ENCODE peak calls at places on chromosome 12, in six cellular contexts. One of them, this sample, is unnamed.

GRCh38 chr12:101925935-101926334 is 48.6 kb downstream of the DRAM1 start:
- DNase-seq in GM10248: no peak
- DNase-seq in lower leg skin: no peak
- DNase-seq in heart left ventricle: no peak
- DNase-seq in progenitor cell of endocrine pancreas: no peak
- DNase-seq in pancreas: no peak
- DNase-seq in this sample: no peak

GRCh38 chr12:109462868-109463692 is 14.0 kb downstream of the KCTD10 start:
- DNase-seq in GM10248: no peak
- DNase-seq in lower leg skin: peak
- DNase-seq in heart left ventricle: peak
- DNase-seq in progenitor cell of endocrine pancreas: no peak
- DNase-seq in pancreas: peak
- DNase-seq in this sample: no peak

GRCh38 chr12:124347805-124348658 is 53.1 kb downstream of the RFLNA start:
- DNase-seq in GM10248: no peak
- DNase-seq in lower leg skin: peak
- DNase-seq in heart left ventricle: no peak
- DNase-seq in progenitor cell of endocrine pancreas: no peak
- DNase-seq in pancreas: peak
- DNase-seq in this sample: no peak

GRCh38 chr12:113260127-113260526 is 38.9 kb downstream of the TPCN1 start:
- DNase-seq in GM10248: no peak
- DNase-seq in lower leg skin: no peak
- DNase-seq in heart left ventricle: no peak
- DNase-seq in progenitor cell of endocrine pancreas: no peak
- DNase-seq in pancreas: no peak
- DNase-seq in this sample: no peak

GRCh38 chr12:98645572-98646067 is 530 bp downstream of the APAF1 start:
- DNase-seq in GM10248: peak
- DNase-seq in lower leg skin: peak
- DNase-seq in heart left ventricle: peak
- DNase-seq in progenitor cell of endocrine pancreas: no peak
- DNase-seq in pancreas: no peak
- DNase-seq in this sample: no peak

GRCh38 chr12:28415755-28416154 is 225.5 kb downstream of the CCDC91 start:
- DNase-seq in GM10248: no peak
- DNase-seq in lower leg skin: no peak
- DNase-seq in heart left ventricle: no peak
- DNase-seq in progenitor cell of endocrine pancreas: no peak
- DNase-seq in pancreas: no peak
- DNase-seq in this sample: no peak

GRCh38 chr12:99267038-99267437 is 380.5 kb upstream of the GARIN6 start:
- DNase-seq in GM10248: no peak
- DNase-seq in lower leg skin: no peak
- DNase-seq in heart left ventricle: no peak
- DNase-seq in progenitor cell of endocrine pancreas: no peak
- DNase-seq in pancreas: no peak
- DNase-seq in this sample: no peak

GRCh38 chr12:94336201-94336915 is 123.3 kb downstream of the CEP83 start:
- DNase-seq in GM10248: no peak
- DNase-seq in lower leg skin: no peak
- DNase-seq in heart left ventricle: no peak
- DNase-seq in progenitor cell of endocrine pancreas: no peak
- DNase-seq in pancreas: no peak
- DNase-seq in this sample: no peak

GRCh38 chr12:121131941-121132341 is 735 bp upstream of the P2RX7 start:
- DNase-seq in GM10248: no peak
- DNase-seq in lower leg skin: no peak
- DNase-seq in heart left ventricle: no peak
- DNase-seq in progenitor cell of endocrine pancreas: no peak
- DNase-seq in pancreas: no peak
- DNase-seq in this sample: no peak

GRCh38 chr12:123608192-123608591 is 6.3 kb downstream of the DDX55 start:
- DNase-seq in GM10248: no peak
- DNase-seq in lower leg skin: no peak
- DNase-seq in heart left ventricle: no peak
- DNase-seq in progenitor cell of endocrine pancreas: no peak
- DNase-seq in pancreas: no peak
- DNase-seq in this sample: no peak

GRCh38 chr12:124928095-124928911 is 13.9 kb upstream of the UBC start:
- DNase-seq in GM10248: no peak
- DNase-seq in lower leg skin: peak
- DNase-seq in heart left ventricle: peak
- DNase-seq in progenitor cell of endocrine pancreas: no peak
- DNase-seq in pancreas: peak
- DNase-seq in this sample: peak

GRCh38 chr12:69055280-69055679 is 122.3 kb upstream of the CPM start:
- DNase-seq in GM10248: no peak
- DNase-seq in lower leg skin: no peak
- DNase-seq in heart left ventricle: no peak
- DNase-seq in progenitor cell of endocrine pancreas: no peak
- DNase-seq in pancreas: no peak
- DNase-seq in this sample: no peak

GRCh38 chr12:41189395-41190251 is 1.5 kb downstream of the PDZRN4 start:
- DNase-seq in GM10248: peak
- DNase-seq in lower leg skin: no peak
- DNase-seq in heart left ventricle: no peak
- DNase-seq in progenitor cell of endocrine pancreas: no peak
- DNase-seq in pancreas: no peak
- DNase-seq in this sample: no peak

GRCh38 chr12:3252416-3252815 is 175.2 kb downstream of the TSPAN9 start:
- DNase-seq in GM10248: no peak
- DNase-seq in lower leg skin: peak
- DNase-seq in heart left ventricle: peak
- DNase-seq in progenitor cell of endocrine pancreas: no peak
- DNase-seq in pancreas: no peak
- DNase-seq in this sample: no peak

GRCh38 chr12:113250045-113250444 is 28.8 kb downstream of the TPCN1 start:
- DNase-seq in GM10248: no peak
- DNase-seq in lower leg skin: no peak
- DNase-seq in heart left ventricle: no peak
- DNase-seq in progenitor cell of endocrine pancreas: no peak
- DNase-seq in pancreas: no peak
- DNase-seq in this sample: no peak

GRCh38 chr12:52691076-52691764 is 11.0 kb upstream of the KRT1 start:
- DNase-seq in GM10248: no peak
- DNase-seq in lower leg skin: no peak
- DNase-seq in heart left ventricle: no peak
- DNase-seq in progenitor cell of endocrine pancreas: no peak
- DNase-seq in pancreas: peak
- DNase-seq in this sample: no peak

GRCh38 chr12:95882873-95883272 is 24.1 kb downstream of the SNRPF start:
- DNase-seq in GM10248: no peak
- DNase-seq in lower leg skin: no peak
- DNase-seq in heart left ventricle: no peak
- DNase-seq in progenitor cell of endocrine pancreas: no peak
- DNase-seq in pancreas: no peak
- DNase-seq in this sample: no peak

GRCh38 chr12:59067068-59067467 is 146.8 kb upstream of the LRIG3 start:
- DNase-seq in GM10248: no peak
- DNase-seq in lower leg skin: no peak
- DNase-seq in heart left ventricle: no peak
- DNase-seq in progenitor cell of endocrine pancreas: no peak
- DNase-seq in pancreas: no peak
- DNase-seq in this sample: peak

GRCh38 chr12:132438139-132438700 is 51.7 kb upstream of the FBRSL1 start:
- DNase-seq in GM10248: no peak
- DNase-seq in lower leg skin: no peak
- DNase-seq in heart left ventricle: no peak
- DNase-seq in progenitor cell of endocrine pancreas: no peak
- DNase-seq in pancreas: peak
- DNase-seq in this sample: no peak

GRCh38 chr12:64222011-64222765 is at the start of gene KICS2:
- DNase-seq in GM10248: peak
- DNase-seq in lower leg skin: peak
- DNase-seq in heart left ventricle: peak
- DNase-seq in progenitor cell of endocrine pancreas: peak
- DNase-seq in pancreas: peak
- DNase-seq in this sample: peak

GRCh38 chr12:6166808-6167207 is 33.4 kb upstream of the CD9 start:
- DNase-seq in GM10248: no peak
- DNase-seq in lower leg skin: no peak
- DNase-seq in heart left ventricle: no peak
- DNase-seq in progenitor cell of endocrine pancreas: no peak
- DNase-seq in pancreas: no peak
- DNase-seq in this sample: no peak

GRCh38 chr12:109264095-109264942 is 44.8 kb downstream of the FOXN4 start:
- DNase-seq in GM10248: peak
- DNase-seq in lower leg skin: peak
- DNase-seq in heart left ventricle: peak
- DNase-seq in progenitor cell of endocrine pancreas: peak
- DNase-seq in pancreas: peak
- DNase-seq in this sample: peak

GRCh38 chr12:94795520-94795919 is 145.2 kb upstream of the TMCC3 start:
- DNase-seq in GM10248: no peak
- DNase-seq in lower leg skin: no peak
- DNase-seq in heart left ventricle: no peak
- DNase-seq in progenitor cell of endocrine pancreas: no peak
- DNase-seq in pancreas: no peak
- DNase-seq in this sample: no peak

GRCh38 chr12:125734137-125734536 is 668.9 kb downstream of the AACS start:
- DNase-seq in GM10248: no peak
- DNase-seq in lower leg skin: no peak
- DNase-seq in heart left ventricle: no peak
- DNase-seq in progenitor cell of endocrine pancreas: no peak
- DNase-seq in pancreas: no peak
- DNase-seq in this sample: no peak

GRCh38 chr12:124497658-124498057 is 69.8 kb downstream of the NCOR2 start:
- DNase-seq in GM10248: no peak
- DNase-seq in lower leg skin: no peak
- DNase-seq in heart left ventricle: peak
- DNase-seq in progenitor cell of endocrine pancreas: no peak
- DNase-seq in pancreas: peak
- DNase-seq in this sample: no peak

GRCh38 chr12:92968201-92968813 is 39.2 kb upstream of the EEA1 start:
- DNase-seq in GM10248: no peak
- DNase-seq in lower leg skin: no peak
- DNase-seq in heart left ventricle: no peak
- DNase-seq in progenitor cell of endocrine pancreas: no peak
- DNase-seq in pancreas: no peak
- DNase-seq in this sample: no peak

GRCh38 chr12:109572506-109572845 is 828 bp downstream of the MMAB start:
- DNase-seq in GM10248: no peak
- DNase-seq in lower leg skin: no peak
- DNase-seq in heart left ventricle: no peak
- DNase-seq in progenitor cell of endocrine pancreas: no peak
- DNase-seq in pancreas: no peak
- DNase-seq in this sample: no peak

GRCh38 chr12:2013111-2013510 is 8.9 kb upstream of the DCP1B start:
- DNase-seq in GM10248: no peak
- DNase-seq in lower leg skin: no peak
- DNase-seq in heart left ventricle: no peak
- DNase-seq in progenitor cell of endocrine pancreas: no peak
- DNase-seq in pancreas: no peak
- DNase-seq in this sample: no peak

GRCh38 chr12:2008677-2009076 is 4.4 kb upstream of the DCP1B start:
- DNase-seq in GM10248: no peak
- DNase-seq in lower leg skin: no peak
- DNase-seq in heart left ventricle: no peak
- DNase-seq in progenitor cell of endocrine pancreas: no peak
- DNase-seq in pancreas: no peak
- DNase-seq in this sample: no peak

GRCh38 chr12:2009623-2010022 is 5.4 kb upstream of the DCP1B start:
- DNase-seq in GM10248: no peak
- DNase-seq in lower leg skin: no peak
- DNase-seq in heart left ventricle: no peak
- DNase-seq in progenitor cell of endocrine pancreas: no peak
- DNase-seq in pancreas: no peak
- DNase-seq in this sample: no peak

GRCh38 chr12:2013527-2014223 is 9.4 kb upstream of the DCP1B start:
- DNase-seq in GM10248: no peak
- DNase-seq in lower leg skin: no peak
- DNase-seq in heart left ventricle: peak
- DNase-seq in progenitor cell of endocrine pancreas: no peak
- DNase-seq in pancreas: no peak
- DNase-seq in this sample: no peak

GRCh38 chr12:2011641-2012607 is 7.7 kb upstream of the DCP1B start:
- DNase-seq in GM10248: no peak
- DNase-seq in lower leg skin: no peak
- DNase-seq in heart left ventricle: no peak
- DNase-seq in progenitor cell of endocrine pancreas: no peak
- DNase-seq in pancreas: no peak
- DNase-seq in this sample: no peak
- TF ChIP-seq CTCF in GM10248: no peak
- TF ChIP-seq CTCF in lower leg skin: no peak
- TF ChIP-seq CTCF in heart left ventricle: no peak
- TF ChIP-seq CTCF in progenitor cell of endocrine pancreas: peak
- TF ChIP-seq CTCF in pancreas: no peak
- TF ChIP-seq CTCF in this sample: no peak

DNA sequence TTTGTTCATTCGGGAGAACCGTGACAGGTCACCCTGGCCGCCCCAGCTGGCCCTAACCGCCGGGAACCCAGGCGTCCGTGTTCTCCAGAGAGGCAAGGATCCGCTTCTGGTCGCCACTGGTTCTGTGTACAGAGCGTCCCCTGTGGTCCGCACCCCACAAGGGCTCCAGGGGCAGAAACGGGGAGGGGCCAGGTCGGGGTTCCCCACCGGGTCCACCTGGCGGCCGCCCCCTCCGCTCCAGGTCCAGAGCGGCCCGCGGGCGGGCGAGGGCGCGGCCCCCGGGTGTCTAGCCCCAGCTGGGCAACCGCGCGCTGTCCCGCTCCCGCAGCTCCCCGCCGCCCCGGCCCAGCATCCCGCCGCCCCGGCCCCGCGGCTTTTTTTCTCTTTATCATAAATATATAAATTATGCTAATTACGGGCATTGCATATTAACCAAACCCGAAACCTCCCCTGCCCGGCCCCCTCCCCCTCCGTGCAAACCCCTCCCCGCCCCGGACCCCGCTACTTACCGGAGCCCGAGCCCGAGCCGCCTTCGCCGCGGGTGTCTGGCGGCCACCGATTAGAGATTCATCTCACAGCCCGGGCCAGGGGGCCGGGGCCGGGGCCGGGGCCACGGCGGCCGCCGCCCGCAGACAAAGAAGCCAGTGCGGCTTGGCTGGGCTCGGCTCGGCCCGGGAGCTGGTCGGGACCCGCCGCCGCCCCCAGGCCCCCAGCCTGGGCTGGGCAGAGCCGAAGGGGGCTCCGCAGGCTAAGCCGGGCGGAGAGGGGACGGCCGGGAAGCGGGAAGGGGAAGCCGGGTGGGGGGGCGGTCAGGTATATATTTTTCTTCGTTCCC is 512 bp downstream of the POU6F1 start:
- DNase-seq in GM10248: peak
- DNase-seq in lower leg skin: peak
- DNase-seq in heart left ventricle: peak
- DNase-seq in progenitor cell of endocrine pancreas: peak
- DNase-seq in pancreas: peak
- DNase-seq in this sample: peak
- TF ChIP-seq CTCF in GM10248: peak
- TF ChIP-seq CTCF in lower leg skin: no peak
- TF ChIP-seq CTCF in heart left ventricle: no peak
- TF ChIP-seq CTCF in progenitor cell of endocrine pancreas: peak
- TF ChIP-seq CTCF in pancreas: no peak
- TF ChIP-seq CTCF in this sample: peak

GRCh38 chr12:81257952-81258551 is 180.2 kb downstream of the ACSS3 start:
- DNase-seq in GM10248: no peak
- DNase-seq in lower leg skin: no peak
- DNase-seq in heart left ventricle: no peak
- DNase-seq in progenitor cell of endocrine pancreas: no peak
- DNase-seq in pancreas: no peak
- DNase-seq in this sample: peak
- TF ChIP-seq CTCF in GM10248: peak
- TF ChIP-seq CTCF in lower leg skin: no peak
- TF ChIP-seq CTCF in heart left ventricle: peak
- TF ChIP-seq CTCF in progenitor cell of endocrine pancreas: peak
- TF ChIP-seq CTCF in pancreas: peak
- TF ChIP-seq CTCF in this sample: peak

GRCh38 chr12:23342407-23342806 is 607.1 kb downstream of the SOX5 start:
- DNase-seq in GM10248: no peak
- DNase-seq in lower leg skin: no peak
- DNase-seq in heart left ventricle: no peak
- DNase-seq in progenitor cell of endocrine pancreas: no peak
- DNase-seq in pancreas: no peak
- DNase-seq in this sample: no peak
- TF ChIP-seq CTCF in GM10248: no peak
- TF ChIP-seq CTCF in lower leg skin: no peak
- TF ChIP-seq CTCF in heart left ventricle: no peak
- TF ChIP-seq CTCF in progenitor cell of endocrine pancreas: no peak
- TF ChIP-seq CTCF in pancreas: no peak
- TF ChIP-seq CTCF in this sample: no peak

This sample was measured in GM12865.